ENCODE peak calls at places on chromosomes 7 and 10, in four cellular contexts. M is GM04504, O is NB4, J is HEK293T. S is an unnamed sample.
A peak's percentile ranks its signal among the peaks of the same experiment; 100 is the strongest.

GRCh38 chr10:75358835-75359421 is 42.6 kb downstream of the ZNF503 start:
- DNase-seq in M (peak; percentile 55), O (peak; percentile 97), J (peak; percentile 50), S (no peak)

GRCh38 chr7:27767374-27767773 is 27.4 kb downstream of the TAX1BP1 start:
- DNase-seq in M (no peak), O (peak; percentile 52), J (no peak), S (no peak)

GRCh38 chr7:8442814-8443304 is 9.4 kb downstream of the NXPH1 start:
- DNase-seq in M (no peak), O (peak; percentile 20), J (peak; percentile 79), S (peak; percentile 66)

GRCh38 chr10:133143546-133143945 is 16.5 kb upstream of the KNDC1 start:
- DNase-seq in M (no peak), O (no peak), J (no peak), S (no peak)

GRCh38 chr10:80160361-80161128 is 28.0 kb downstream of the PLAC9 start:
- DNase-seq in M (no peak), O (no peak), J (no peak), S (no peak)

GRCh38 chr10:19209319-19209718 is 160.7 kb downstream of the MALRD1 start:
- DNase-seq in M (no peak), O (no peak), J (no peak), S (no peak)

GRCh38 chr10:78215645-78216044 is 182.0 kb downstream of the RPS24 start:
- DNase-seq in M (peak; percentile 56), O (peak; percentile 61), J (no peak), S (peak; percentile 64)

GRCh38 chr10:46022978-46023702 is 7.3 kb downstream of the NCOA4 start:
- DNase-seq in M (peak; percentile 85), O (peak; percentile 97), J (peak; percentile 85), S (peak; percentile 93)

GRCh38 chr10:13340626-13341370 is 7.3 kb downstream of the SEPHS1 start:
- DNase-seq in M (no peak), O (no peak), J (no peak), S (no peak)

GRCh38 chr10:33421789-33422188 is 87.3 kb upstream of the NRP1 start:
- DNase-seq in M (peak; percentile 82), O (no peak), J (no peak), S (no peak)

GRCh38 chr7:1320616-1321289 is 88.1 kb downstream of the UNCX start:
- DNase-seq in M (no peak), O (no peak), J (no peak), S (no peak)

GRCh38 chr7:43585521-43585920 is 2.6 kb downstream of the STK17A start:
- DNase-seq in M (no peak), O (peak; percentile 74), J (no peak), S (no peak)

GRCh38 chr7:100351657-100352058 is 6.3 kb upstream of the PILRB start:
- DNase-seq in M (no peak), O (peak; percentile 1), J (no peak), S (no peak)

GRCh38 chr10:130807721-130808120 is 503.8 kb downstream of the TCERG1L start:
- DNase-seq in M (no peak), O (no peak), J (no peak), S (no peak)

S was measured in heart right ventricle.